ENCODE peak calls at places on chromosomes 3 and 15, in four cellular contexts. D, J, F and V are unnamed samples.

GRCh38 chr15:29131336-29132109 is 138.1 kb downstream of the NSMCE3 start:
- DNase-seq in F (no peak), D (no peak), J (no peak), V (no peak)

GRCh38 chr3:46860381-46861292 is 2.6 kb downstream of the MYL3 start:
- DNase-seq in J (peak; percentile 54), F (no peak), D (no peak), V (no peak)

GRCh38 chr15:74725845-74726773 is 781 bp upstream of the CYP1A1 start:
- DNase-seq in F (no peak), D (peak; percentile 81), J (peak; percentile 47), V (peak; percentile 28)

GRCh38 chr3:44762170-44762677 is 630 bp downstream of the KIF15 start:
- DNase-seq in D (no peak), F (no peak), J (peak; percentile 36), V (no peak)

GRCh38 chr3:127590282-127590592 is 296 bp downstream of the TPRA1 start:
- DNase-seq in F (no peak), J (no peak), D (no peak), V (no peak)

GRCh38 chr15:77017761-77018720 is 23.1 kb downstream of the PSTPIP1 start:
- DNase-seq in D (no peak), F (no peak), J (no peak), V (no peak)

GRCh38 chr3:188090626-188091309 is 63.2 kb upstream of the LPP start:
- DNase-seq in F (no peak), J (no peak), D (no peak), V (no peak)

GRCh38 chr3:194537732-194538247 is 51.0 kb upstream of the ATP13A3 start:
- DNase-seq in D (peak; percentile 43), F (no peak), J (peak; percentile 90), V (no peak)

GRCh38 chr3:100650651-100651611 is 41.5 kb downstream of the ADGRG7 start:
- DNase-seq in J (peak; percentile 82), D (no peak), F (no peak), V (no peak)

GRCh38 chr3:42090973-42091731 is at the start of gene TRAK1:
- DNase-seq in F (no peak), D (no peak), J (no peak), V (no peak)

GRCh38 chr15:32053717-32054116 is 23.4 kb downstream of the CHRNA7 start:
- DNase-seq in D (no peak), J (no peak), F (no peak), V (no peak)

GRCh38 chr3:180979949-180980348 is 9.6 kb downstream of the DNAJC19 start:
- DNase-seq in F (no peak), J (no peak), D (no peak), V (no peak)

GRCh38 chr15:85504739-85505676 is 124.6 kb downstream of the AKAP13 start:
- DNase-seq in D (peak; percentile 22), J (peak; percentile 75), F (no peak), V (peak; percentile 36)

GRCh38 chr3:175214210-175214609 is 355.1 kb downstream of the NAALADL2 start:
- DNase-seq in J (no peak), F (no peak), D (no peak), V (no peak)

GRCh38 chr15:69341356-69341755 is 42.6 kb downstream of the PAQR5 start:
- DNase-seq in J (peak; percentile 69), F (no peak), D (no peak), V (no peak)

GRCh38 chr3:194976049-194976451 is 290.4 kb downstream of the FAM43A start:
- DNase-seq in F (no peak), J (no peak), D (no peak), V (no peak)

GRCh38 chr3:154338008-154338407 is 13.7 kb upstream of the DHX36 start:
- DNase-seq in J (no peak), D (no peak), F (no peak), V (no peak)

GRCh38 chr3:136464502-136464901 is 214.4 kb downstream of the PCCB start:
- DNase-seq in J (peak; percentile 95), D (no peak), F (no peak), V (no peak)

GRCh38 chr3:12004741-12005513 is 739 bp downstream of the SYN2 start:
- DNase-seq in D (peak; percentile 67), J (no peak), F (no peak), V (no peak)